ENCODE peak calls at places on chromosomes 5 and 9, in six cellular contexts. Y, E, I, F, B and A are unnamed samples.

GRCh38 chr5:96601811-96602244 is 60.3 kb upstream of the CAST start:
- DNase-seq in Y (peak; percentile 66), E (no peak), I (peak; percentile 74), F (peak; percentile 21), B (peak; percentile 81), A (no peak)

GRCh38 chr9:110179734-110180133 is 28.2 kb downstream of the C9orf152 start:
- DNase-seq in Y (no peak), E (no peak), I (peak; percentile 77), F (no peak), B (peak; percentile 60), A (no peak)

GRCh38 chr5:135031813-135032612 is 2.0 kb downstream of the PITX1 start:
- DNase-seq in Y (no peak), E (no peak), I (peak; percentile 31), F (no peak), B (peak; percentile 15), A (no peak)

GRCh38 chr5:30368064-30368463 is 825.4 kb upstream of the CDH6 start:
- DNase-seq in Y (no peak), E (no peak), I (peak; percentile 5), F (no peak), B (no peak), A (no peak)

GRCh38 chr9:126152622-126153362 is 173.8 kb upstream of the MVB12B start:
- DNase-seq in Y (peak; percentile 3), E (no peak), I (no peak), F (no peak), B (no peak), A (no peak)

GRCh38 chr5:53397845-53398244 is 82.6 kb upstream of the FST start:
- DNase-seq in Y (no peak), E (peak; percentile 46), I (peak; percentile 75), F (no peak), B (peak; percentile 89), A (no peak)

GRCh38 chr5:1743061-1743768 is 56.4 kb downstream of the MRPL36 start:
- DNase-seq in Y (no peak), E (no peak), I (no peak), F (no peak), B (no peak), A (no peak)

GRCh38 chr5:160045004-160045403 is 36.1 kb downstream of the TTC1 start:
- DNase-seq in Y (no peak), E (no peak), I (peak; percentile 44), F (no peak), B (no peak), A (no peak)

GRCh38 chr9:4464911-4465513 is 25.3 kb upstream of the SLC1A1 start:
- DNase-seq in Y (peak; percentile 80), E (no peak), I (no peak), F (no peak), B (no peak), A (no peak)

GRCh38 chr5:164650427-164650826 is 1145.0 kb downstream of the MAT2B start:
- DNase-seq in Y (peak; percentile 2), E (no peak), I (no peak), F (no peak), B (no peak), A (no peak)

GRCh38 chr5:41071975-41072374 is 833 bp upstream of the MROH2B start:
- DNase-seq in Y (no peak), E (no peak), I (peak; percentile 74), F (no peak), B (peak; percentile 30), A (no peak)

GRCh38 chr5:164187780-164188179 is 682.4 kb downstream of the MAT2B start:
- DNase-seq in Y (no peak), E (no peak), I (no peak), F (no peak), B (no peak), A (no peak)

GRCh38 chr9:135513351-135513846 is 7.8 kb upstream of the LCN1 start:
- DNase-seq in Y (no peak), E (no peak), I (no peak), F (no peak), B (no peak), A (no peak)

GRCh38 chr9:1978941-1979340 is 36.2 kb upstream of the SMARCA2 start:
- DNase-seq in Y (no peak), E (peak; percentile 44), I (no peak), F (no peak), B (peak; percentile 37), A (no peak)

GRCh38 chr9:6938873-6939272 is 181.1 kb downstream of the KDM4C start:
- DNase-seq in Y (no peak), E (no peak), I (peak; percentile 89), F (no peak), B (no peak), A (no peak)

GRCh38 chr5:132394681-132395259 is 25.3 kb downstream of the SLC22A5 start:
- DNase-seq in Y (peak; percentile 38), E (no peak), I (no peak), F (no peak), B (no peak), A (no peak)

GRCh38 chr9:136119259-136120118 is 814 bp upstream of the TMEM250 start:
- DNase-seq in Y (no peak), E (peak; percentile 70), I (peak; percentile 27), F (peak; percentile 26), B (peak; percentile 78), A (no peak)

GRCh38 chr5:173383711-173384110 is 55.5 kb upstream of the STC2 start:
- DNase-seq in Y (no peak), E (no peak), I (peak; percentile 7), F (no peak), B (peak; percentile 9), A (no peak)

GRCh38 chr5:68395844-68396523 is 180.4 kb downstream of the PIK3R1 start:
- DNase-seq in Y (no peak), E (no peak), I (no peak), F (no peak), B (no peak), A (no peak)

GRCh38 chr9:90309809-90310522 is 332.7 kb downstream of the DIRAS2 start:
- DNase-seq in Y (no peak), E (no peak), I (no peak), F (no peak), B (no peak), A (no peak)

GRCh38 chr5:139091439-139092156 is 106.6 kb downstream of the SIL1 start:
- DNase-seq in Y (no peak), E (no peak), I (peak; percentile 21), F (no peak), B (no peak), A (no peak)

GRCh38 chr5:39578887-39579497 is 154.2 kb upstream of the DAB2 start:
- DNase-seq in Y (no peak), E (no peak), I (peak; percentile 55), F (no peak), B (peak; percentile 51), A (no peak)

GRCh38 chr9:128421474-128422010 is 885 bp downstream of the CERCAM start:
- DNase-seq in Y (no peak), E (peak; percentile 62), I (no peak), F (no peak), B (peak; percentile 28), A (no peak)

GRCh38 chr5:36944607-36945225 is 68.1 kb downstream of the NIPBL start:
- DNase-seq in Y (peak; percentile 19), E (no peak), I (peak; percentile 76), F (no peak), B (peak; percentile 86), A (no peak)

GRCh38 chr5:134735243-134735642 is 3.1 kb upstream of the CAMLG start:
- DNase-seq in Y (no peak), E (no peak), I (no peak), F (no peak), B (no peak), A (no peak)

GRCh38 chr9:128635266-128636023 is 21.2 kb downstream of the DYNC2I2 start:
- DNase-seq in Y (no peak), E (peak; percentile 91), I (peak; percentile 94), F (no peak), B (peak; percentile 99), A (no peak)

GRCh38 chr5:39424751-39425524 is at the start of gene DAB2:
- DNase-seq in Y (peak; percentile 17), E (peak; percentile 92), I (peak; percentile 97), F (peak; percentile 1), B (peak; percentile 97), A (no peak)

GRCh38 chr9:23775549-23775948 is 50.5 kb downstream of the ELAVL2 start:
- DNase-seq in Y (no peak), E (no peak), I (no peak), F (no peak), B (no peak), A (no peak)

GRCh38 chr9:134682651-134683364 is 41.2 kb downstream of the COL5A1 start:
- DNase-seq in Y (no peak), E (peak; percentile 22), I (no peak), F (no peak), B (no peak), A (no peak)

GRCh38 chr5:79236364-79236969 is 536 bp downstream of the JMY start:
- DNase-seq in Y (peak; percentile 40), E (no peak), I (peak; percentile 6), F (peak; percentile 12), B (peak; percentile 60), A (peak; percentile 27)